ENCODE peak calls at places on chromosomes 4 and X, in seven cellular contexts. One of them, this sample, is unnamed.

GRCh38 chrX:135988245-135988644 is 3.0 kb downstream of the SLC9A6 start:
- DNase-seq in GM12892: no peak
- DNase-seq in NB4: no peak
- DNase-seq in heart left ventricle: no peak
- DNase-seq in testis: no peak
- DNase-seq in GM12891: no peak
- DNase-seq in uterus: no peak
- DNase-seq in this sample: no peak

GRCh38 chr4:155828628-155829027 is 37.4 kb downstream of the ASIC5 start:
- DNase-seq in uterus: no peak
- DNase-seq in heart left ventricle: no peak
- DNase-seq in testis: no peak
- DNase-seq in NB4: no peak
- DNase-seq in GM12892: no peak
- DNase-seq in GM12891: no peak
- DNase-seq in this sample: no peak

GRCh38 chrX:72031634-72032033 is 100.1 kb downstream of the RTL5 start:
- DNase-seq in testis: no peak
- DNase-seq in GM12892: no peak
- DNase-seq in heart left ventricle: no peak
- DNase-seq in uterus: no peak
- DNase-seq in NB4: peak; percentile 76
- DNase-seq in GM12891: no peak
- DNase-seq in this sample: no peak

GRCh38 chr4:158020175-158020574 is 152.7 kb downstream of the GASK1B start:
- DNase-seq in testis: peak; percentile 76
- DNase-seq in heart left ventricle: no peak
- DNase-seq in GM12892: no peak
- DNase-seq in GM12891: no peak
- DNase-seq in NB4: no peak
- DNase-seq in uterus: no peak
- DNase-seq in this sample: no peak

GRCh38 chr4:59848457-59848856 is 1351.7 kb upstream of the ADGRL3 start:
- DNase-seq in GM12891: no peak
- DNase-seq in NB4: no peak
- DNase-seq in testis: no peak
- DNase-seq in GM12892: no peak
- DNase-seq in uterus: no peak
- DNase-seq in heart left ventricle: no peak
- DNase-seq in this sample: no peak

GRCh38 chr4:6504900-6505496 is 32.6 kb upstream of the PPP2R2C start:
- DNase-seq in GM12891: no peak
- DNase-seq in uterus: no peak
- DNase-seq in heart left ventricle: no peak
- DNase-seq in GM12892: no peak
- DNase-seq in NB4: no peak
- DNase-seq in testis: no peak
- DNase-seq in this sample: no peak

GRCh38 chr4:7155611-7156071 is 36.7 kb upstream of the SORCS2 start:
- DNase-seq in uterus: peak; percentile 73
- DNase-seq in heart left ventricle: peak; percentile 73
- DNase-seq in NB4: no peak
- DNase-seq in testis: peak; percentile 48
- DNase-seq in GM12891: no peak
- DNase-seq in GM12892: no peak
- DNase-seq in this sample: no peak

GRCh38 chrX:40094041-40094899 is 3.5 kb downstream of the BCOR start:
- DNase-seq in heart left ventricle: peak; percentile 80
- DNase-seq in testis: peak; percentile 86
- DNase-seq in GM12891: no peak
- DNase-seq in GM12892: no peak
- DNase-seq in uterus: peak; percentile 40
- DNase-seq in NB4: peak; percentile 46
- DNase-seq in this sample: no peak

GRCh38 chr4:122010610-122011009 is 58.8 kb upstream of the TRPC3 start:
- DNase-seq in uterus: no peak
- DNase-seq in GM12891: no peak
- DNase-seq in heart left ventricle: no peak
- DNase-seq in NB4: no peak
- DNase-seq in testis: no peak
- DNase-seq in GM12892: no peak
- DNase-seq in this sample: no peak

GRCh38 chrX:10169180-10169579 is 12.4 kb downstream of the CLCN4 start:
- DNase-seq in GM12892: no peak
- DNase-seq in heart left ventricle: no peak
- DNase-seq in testis: no peak
- DNase-seq in uterus: no peak
- DNase-seq in GM12891: no peak
- DNase-seq in NB4: no peak
- DNase-seq in this sample: no peak

GRCh38 chr4:147094228-147094627 is 148.6 kb upstream of the TTC29 start:
- DNase-seq in heart left ventricle: no peak
- DNase-seq in uterus: no peak
- DNase-seq in GM12892: no peak
- DNase-seq in GM12891: no peak
- DNase-seq in testis: peak; percentile 17
- DNase-seq in NB4: no peak
- DNase-seq in this sample: no peak

GRCh38 chrX:145099204-145099603 is 148.1 kb upstream of the SPANXN1 start:
- DNase-seq in heart left ventricle: no peak
- DNase-seq in GM12892: no peak
- DNase-seq in GM12891: no peak
- DNase-seq in uterus: no peak
- DNase-seq in NB4: no peak
- DNase-seq in testis: no peak
- DNase-seq in this sample: no peak

GRCh38 chrX:71989768-71990167 is 79.1 kb downstream of the NHSL2 start:
- DNase-seq in NB4: no peak
- DNase-seq in uterus: no peak
- DNase-seq in GM12891: no peak
- DNase-seq in GM12892: no peak
- DNase-seq in heart left ventricle: peak; percentile 40
- DNase-seq in testis: no peak
- DNase-seq in this sample: no peak

GRCh38 chrX:65926095-65927019 is 113.5 kb downstream of the VSIG4 start:
- DNase-seq in GM12891: no peak
- DNase-seq in NB4: peak; percentile 70
- DNase-seq in heart left ventricle: no peak
- DNase-seq in GM12892: no peak
- DNase-seq in uterus: no peak
- DNase-seq in testis: no peak
- DNase-seq in this sample: no peak

GRCh38 chr4:42050850-42051249 is 60.5 kb downstream of the SLC30A9 start:
- DNase-seq in NB4: no peak
- DNase-seq in heart left ventricle: no peak
- DNase-seq in testis: no peak
- DNase-seq in GM12892: no peak
- DNase-seq in uterus: no peak
- DNase-seq in GM12891: no peak
- DNase-seq in this sample: no peak

GRCh38 chr4:150974251-150974640 is 40.8 kb downstream of the LRBA start:
- DNase-seq in uterus: no peak
- DNase-seq in heart left ventricle: no peak
- DNase-seq in NB4: no peak
- DNase-seq in GM12891: no peak
- DNase-seq in testis: no peak
- DNase-seq in GM12892: no peak
- DNase-seq in this sample: no peak

GRCh38 chr4:2829933-2830451 is 13.7 kb upstream of the ADD1 start:
- DNase-seq in heart left ventricle: peak; percentile 24
- DNase-seq in GM12891: peak; percentile 2
- DNase-seq in testis: no peak
- DNase-seq in uterus: no peak
- DNase-seq in GM12892: peak; percentile 13
- DNase-seq in NB4: no peak
- DNase-seq in this sample: no peak

GRCh38 chr4:154082760-154083530 is 294.1 kb upstream of the SFRP2 start:
- DNase-seq in GM12892: no peak
- DNase-seq in NB4: peak; percentile 12
- DNase-seq in heart left ventricle: no peak
- DNase-seq in uterus: no peak
- DNase-seq in GM12891: no peak
- DNase-seq in testis: no peak
- DNase-seq in this sample: no peak

GRCh38 chr4:122882830-122883229 is 39.6 kb downstream of the NUDT6 start:
- DNase-seq in NB4: no peak
- DNase-seq in GM12892: no peak
- DNase-seq in testis: no peak
- DNase-seq in uterus: no peak
- DNase-seq in GM12891: no peak
- DNase-seq in heart left ventricle: no peak
- DNase-seq in this sample: no peak

GRCh38 chr4:78627046-78627965 is 75.7 kb downstream of the ANXA3 start:
- DNase-seq in GM12892: no peak
- DNase-seq in GM12891: no peak
- DNase-seq in heart left ventricle: no peak
- DNase-seq in NB4: no peak
- DNase-seq in testis: no peak
- DNase-seq in uterus: no peak
- DNase-seq in this sample: no peak

GRCh38 chrX:39577976-39578962 is 519.5 kb downstream of the BCOR start:
- DNase-seq in uterus: peak; percentile 28
- DNase-seq in NB4: peak; percentile 2
- DNase-seq in GM12891: peak; percentile 27
- DNase-seq in heart left ventricle: peak; percentile 33
- DNase-seq in testis: no peak
- DNase-seq in GM12892: peak; percentile 19
- DNase-seq in this sample: no peak

GRCh38 chr4:160877087-160877790 is 1286.6 kb downstream of the FSTL5 start:
- DNase-seq in GM12891: no peak
- DNase-seq in uterus: no peak
- DNase-seq in NB4: no peak
- DNase-seq in testis: no peak
- DNase-seq in GM12892: no peak
- DNase-seq in heart left ventricle: no peak
- DNase-seq in this sample: no peak

GRCh38 chrX:2632533-2633504 is 58.3 kb upstream of the CD99 start:
- DNase-seq in heart left ventricle: no peak
- DNase-seq in NB4: no peak
- DNase-seq in GM12891: no peak
- DNase-seq in GM12892: no peak
- DNase-seq in testis: no peak
- DNase-seq in uterus: no peak
- DNase-seq in this sample: no peak

GRCh38 chrX:153771686-153772607 is 7.9 kb downstream of the PLXNB3 start:
- DNase-seq in GM12891: no peak
- DNase-seq in GM12892: peak; percentile 13
- DNase-seq in NB4: no peak
- DNase-seq in testis: no peak
- DNase-seq in uterus: no peak
- DNase-seq in heart left ventricle: no peak
- DNase-seq in this sample: no peak

GRCh38 chrX:45771114-45771513 is 570.4 kb upstream of the DIPK2B start:
- DNase-seq in heart left ventricle: no peak
- DNase-seq in GM12891: no peak
- DNase-seq in GM12892: no peak
- DNase-seq in NB4: peak; percentile 56
- DNase-seq in uterus: peak; percentile 38
- DNase-seq in testis: no peak
- DNase-seq in this sample: no peak
- TF ChIP-seq POLR2A in heart left ventricle: no peak
- TF ChIP-seq POLR2A in GM12891: no peak
- TF ChIP-seq POLR2A in GM12892: no peak
- TF ChIP-seq POLR2A in NB4: no peak
- TF ChIP-seq POLR2A in uterus: no peak
- TF ChIP-seq POLR2A in testis: no peak
- TF ChIP-seq POLR2A in this sample: peak; percentile 89

GRCh38 chrX:81201692-81202412 is at the start of the genes HMGN5 and SH3BGRL:
- DNase-seq in GM12891: no peak
- DNase-seq in heart left ventricle: peak; percentile 84
- DNase-seq in NB4: peak; percentile 88
- DNase-seq in uterus: peak; percentile 77
- DNase-seq in GM12892: peak; percentile 12
- DNase-seq in testis: peak; percentile 90
- DNase-seq in this sample: peak; percentile 25
- TF ChIP-seq POLR2A in GM12891: peak; percentile 44
- TF ChIP-seq POLR2A in heart left ventricle: no peak
- TF ChIP-seq POLR2A in NB4: peak; percentile 41
- TF ChIP-seq POLR2A in uterus: no peak
- TF ChIP-seq POLR2A in GM12892: no peak
- TF ChIP-seq POLR2A in testis: no peak
- TF ChIP-seq POLR2A in this sample: peak; percentile 38

GRCh38 chrX:15873566-15873965 is 19.0 kb upstream of the AP1S2 start:
- DNase-seq in GM12891: no peak
- DNase-seq in NB4: no peak
- DNase-seq in testis: peak; percentile 28
- DNase-seq in GM12892: no peak
- DNase-seq in uterus: no peak
- DNase-seq in heart left ventricle: no peak
- DNase-seq in this sample: no peak
- TF ChIP-seq POLR2A in GM12891: no peak
- TF ChIP-seq POLR2A in NB4: no peak
- TF ChIP-seq POLR2A in testis: no peak
- TF ChIP-seq POLR2A in GM12892: no peak
- TF ChIP-seq POLR2A in uterus: no peak
- TF ChIP-seq POLR2A in heart left ventricle: no peak
- TF ChIP-seq POLR2A in this sample: no peak

DNA sequence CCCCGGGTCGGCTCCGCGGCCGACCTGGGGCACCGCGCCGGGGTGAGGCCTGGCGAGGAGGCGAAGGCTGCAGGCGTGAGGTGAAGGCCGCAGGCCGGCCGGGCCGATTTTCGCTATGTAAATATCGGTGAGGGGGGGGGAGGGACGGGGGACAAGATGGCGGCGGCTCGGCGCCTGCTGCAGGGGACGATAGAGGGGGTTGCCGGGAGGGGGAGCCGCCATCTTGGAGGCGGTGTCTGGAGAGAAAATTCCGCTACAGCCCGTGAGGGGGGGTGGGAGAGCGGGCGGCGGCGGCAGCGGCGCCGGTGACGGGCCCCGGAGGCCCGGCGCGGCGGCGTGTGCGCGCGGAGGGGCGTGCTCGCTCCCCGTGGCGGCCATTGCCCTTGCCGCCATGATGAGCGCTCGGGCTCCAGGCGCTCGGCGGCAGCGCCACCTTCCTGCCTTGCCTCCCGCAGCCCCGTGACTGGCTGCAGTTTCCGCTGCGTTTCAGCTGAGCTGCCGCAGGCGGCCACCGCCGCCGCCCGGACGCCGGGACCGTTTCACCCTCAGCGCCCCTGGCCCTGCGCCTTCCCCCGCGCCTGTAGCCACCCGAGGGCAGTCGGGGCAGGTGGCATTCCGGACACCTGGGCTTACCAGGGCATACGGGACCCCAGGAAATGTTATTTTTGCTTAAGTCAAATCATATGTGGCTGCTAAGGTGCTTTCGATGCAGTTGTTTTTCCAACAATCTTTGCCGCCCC is 692 bp downstream of the ZFX start:
- DNase-seq in uterus: peak; percentile 94
- DNase-seq in testis: peak; percentile 87
- DNase-seq in GM12891: peak; percentile 57
- DNase-seq in NB4: peak; percentile 89
- DNase-seq in GM12892: peak; percentile 83
- DNase-seq in heart left ventricle: peak; percentile 95
- DNase-seq in this sample: peak; percentile 45
- TF ChIP-seq POLR2A in uterus: no peak
- TF ChIP-seq POLR2A in testis: no peak
- TF ChIP-seq POLR2A in GM12891: no peak
- TF ChIP-seq POLR2A in NB4: peak; percentile 28
- TF ChIP-seq POLR2A in GM12892: peak; percentile 71
- TF ChIP-seq POLR2A in heart left ventricle: no peak
- TF ChIP-seq POLR2A in this sample: peak; percentile 50